ENCODE peak calls at places on chromosome 2, in nine cellular contexts. A is foreskin fibroblast, V is HT1080, Y is HS-5, Q is Karpas-422, J is fibroblast of mammary gland, K is D341Med, H is WTC11, F is nucleus accumbens. G is an unnamed sample.

GRCh38 chr2:205484717-205485116 is 197.6 kb upstream of the NRP2 start:
- DNase-seq in A (no peak), V (no peak), Y (no peak), Q (no peak), J (no peak), K (no peak), H (no peak), F (no peak), G (no peak)

GRCh38 chr2:57373530-57373929 is 673.1 kb upstream of the VRK2 start:
- DNase-seq in A (peak; percentile 63), V (peak; percentile 80), Y (peak; percentile 84), Q (no peak), J (peak; percentile 78), K (no peak), H (no peak), F (no peak), G (no peak)

GRCh38 chr2:42046819-42047487 is 868 bp upstream of the PKDCC start:
- DNase-seq in A (peak; percentile 30), V (no peak), Y (no peak), Q (no peak), J (no peak), K (peak; percentile 79), H (peak; percentile 82), F (no peak), G (peak; percentile 47)

GRCh38 chr2:233928594-233929351 is 11.6 kb downstream of the TRPM8 start:
- DNase-seq in A (peak; percentile 33), V (peak; percentile 18), Y (no peak), Q (peak; percentile 63), J (peak; percentile 35), K (no peak), H (peak; percentile 67), F (no peak), G (no peak)

GRCh38 chr2:81084101-81084500 is 779.5 kb upstream of the LRRTM1 start:
- DNase-seq in A (no peak), V (no peak), Y (peak; percentile 33), Q (no peak), J (no peak), K (no peak), H (no peak), F (no peak), G (no peak)

GRCh38 chr2:84388133-84388532 is 70.9 kb downstream of the SUCLG1 start:
- DNase-seq in A (peak; percentile 34), V (peak; percentile 7), Y (no peak), Q (no peak), J (no peak), K (no peak), H (no peak), F (no peak), G (no peak)

GRCh38 chr2:161946489-161947107 is 127.4 kb downstream of the DPP4 start:
- DNase-seq in A (peak; percentile 54), V (peak; percentile 28), Y (no peak), Q (peak; percentile 70), J (peak; percentile 48), K (no peak), H (no peak), F (no peak), G (no peak)

GRCh38 chr2:157785866-157786662 is 90.1 kb downstream of the ACVR1 start:
- DNase-seq in A (peak; percentile 78), V (no peak), Y (no peak), Q (no peak), J (peak; percentile 45), K (no peak), H (no peak), F (no peak), G (no peak)

GRCh38 chr2:108906403-108907077 is 82.5 kb downstream of the EDAR start:
- DNase-seq in A (no peak), V (no peak), Y (no peak), Q (no peak), J (no peak), K (peak; percentile 14), H (no peak), F (no peak), G (no peak)

GRCh38 chr2:149507933-149508332 is 79.6 kb downstream of the MMADHC start:
- DNase-seq in A (no peak), V (no peak), Y (no peak), Q (no peak), J (no peak), K (no peak), H (no peak), F (no peak), G (no peak)

GRCh38 chr2:101150306-101151140 is 659 bp downstream of the TBC1D8 start:
- DNase-seq in A (peak; percentile 50), V (no peak), Y (no peak), Q (no peak), J (no peak), K (peak; percentile 69), H (peak; percentile 57), F (no peak), G (peak; percentile 72)

GRCh38 chr2:43131890-43132522 is 94.4 kb downstream of the ZFP36L2 start:
- DNase-seq in A (no peak), V (no peak), Y (no peak), Q (no peak), J (no peak), K (no peak), H (no peak), F (no peak), G (no peak)

GRCh38 chr2:178628590-178628989 is 148.3 kb downstream of the PLEKHA3 start:
- DNase-seq in A (no peak), V (no peak), Y (no peak), Q (no peak), J (no peak), K (no peak), H (no peak), F (no peak), G (no peak)

GRCh38 chr2:31318360-31319336 is 84.7 kb downstream of the EHD3 start:
- DNase-seq in A (peak; percentile 92), V (peak; percentile 94), Y (no peak), Q (peak; percentile 84), J (peak; percentile 74), K (no peak), H (no peak), F (no peak), G (peak; percentile 53)

GRCh38 chr2:37847792-37848191 is 77.3 kb upstream of the RMDN2 start:
- DNase-seq in A (no peak), V (no peak), Y (no peak), Q (no peak), J (no peak), K (no peak), H (no peak), F (no peak), G (no peak)

GRCh38 chr2:126886906-126887280 is 11.8 kb upstream of the TEX51 start:
- DNase-seq in A (no peak), V (no peak), Y (no peak), Q (no peak), J (no peak), K (no peak), H (no peak), F (no peak), G (no peak)

GRCh38 chr2:208607694-208608093 is 201.1 kb downstream of the PTH2R start:
- DNase-seq in A (no peak), V (no peak), Y (no peak), Q (no peak), J (no peak), K (no peak), H (no peak), F (no peak), G (no peak)

GRCh38 chr2:39631715-39632114 is 34.0 kb upstream of the TMEM178A start:
- DNase-seq in A (peak; percentile 92), V (peak; percentile 94), Y (peak; percentile 87), Q (no peak), J (peak; percentile 90), K (no peak), H (no peak), F (no peak), G (no peak)